ENCODE peak calls at places on chromosomes 13 and 19, in six cellular contexts. Z is tibial nerve, A is neural crest cell, T is colonic mucosa, K is psoas muscle, X is fibroblast of lung. E is an unnamed sample.

GRCh38 chr19:16118489-16119033 is 6.9 kb downstream of the RAB8A start:
- DNase-seq in Z (no peak), A (no peak), T (no peak), K (peak), X (no peak), E (no peak)

GRCh38 chr19:31268751-31269150 is 80.5 kb downstream of the TSHZ3 start:
- DNase-seq in Z (no peak), A (no peak), T (no peak), K (no peak), X (no peak), E (no peak)

GRCh38 chr13:31978021-31978420 is 53.6 kb upstream of the FRY start:
- DNase-seq in Z (no peak), A (no peak), T (no peak), K (no peak), X (no peak), E (no peak)

GRCh38 chr13:32537580-32538233 is 888 bp downstream of the N4BP2L2 start:
- DNase-seq in Z (peak), A (peak), T (peak), K (peak), X (peak), E (peak)

GRCh38 chr19:5608271-5608666 is 14.3 kb downstream of the SAFB2 start:
- DNase-seq in Z (no peak), A (no peak), T (no peak), K (no peak), X (no peak), E (no peak)

GRCh38 chr19:11064831-11065303 is 24.4 kb upstream of the LDLR start:
- DNase-seq in Z (no peak), A (no peak), T (no peak), K (no peak), X (peak), E (no peak)

GRCh38 chr19:44855606-44856005 is 9.5 kb downstream of the NECTIN2 start:
- DNase-seq in Z (no peak), A (no peak), T (no peak), K (no peak), X (no peak), E (no peak)

GRCh38 chr13:34764246-34764645 is 177.8 kb upstream of the NBEA start:
- DNase-seq in Z (no peak), A (no peak), T (no peak), K (no peak), X (no peak), E (no peak)

GRCh38 chr13:107867701-107868661 is 347.4 kb downstream of the LIG4 start:
- DNase-seq in Z (no peak), A (peak), T (no peak), K (no peak), X (peak), E (no peak)
- TF ChIP-seq CTCF in Z (no peak), A (peak), T (no peak), K (no peak), X (peak), E (no peak)

GRCh38 chr19:1111641-1112253 is 8.0 kb downstream of the GPX4 start:
- DNase-seq in Z (no peak), A (no peak), T (no peak), K (no peak), X (no peak), E (no peak)

GRCh38 chr19:1113986-1114483 is 10.2 kb downstream of the GPX4 start:
- DNase-seq in Z (no peak), A (no peak), T (no peak), K (no peak), X (no peak), E (no peak)

GRCh38 chr19:1113278-1113985 is 9.6 kb downstream of the GPX4 start:
- DNase-seq in Z (peak), A (peak), T (peak), K (peak), X (peak), E (peak)

GRCh38 chr19:1110809-1111640 is 7.2 kb downstream of the GPX4 start:
- DNase-seq in Z (no peak), A (no peak), T (no peak), K (no peak), X (no peak), E (no peak)

DNA sequence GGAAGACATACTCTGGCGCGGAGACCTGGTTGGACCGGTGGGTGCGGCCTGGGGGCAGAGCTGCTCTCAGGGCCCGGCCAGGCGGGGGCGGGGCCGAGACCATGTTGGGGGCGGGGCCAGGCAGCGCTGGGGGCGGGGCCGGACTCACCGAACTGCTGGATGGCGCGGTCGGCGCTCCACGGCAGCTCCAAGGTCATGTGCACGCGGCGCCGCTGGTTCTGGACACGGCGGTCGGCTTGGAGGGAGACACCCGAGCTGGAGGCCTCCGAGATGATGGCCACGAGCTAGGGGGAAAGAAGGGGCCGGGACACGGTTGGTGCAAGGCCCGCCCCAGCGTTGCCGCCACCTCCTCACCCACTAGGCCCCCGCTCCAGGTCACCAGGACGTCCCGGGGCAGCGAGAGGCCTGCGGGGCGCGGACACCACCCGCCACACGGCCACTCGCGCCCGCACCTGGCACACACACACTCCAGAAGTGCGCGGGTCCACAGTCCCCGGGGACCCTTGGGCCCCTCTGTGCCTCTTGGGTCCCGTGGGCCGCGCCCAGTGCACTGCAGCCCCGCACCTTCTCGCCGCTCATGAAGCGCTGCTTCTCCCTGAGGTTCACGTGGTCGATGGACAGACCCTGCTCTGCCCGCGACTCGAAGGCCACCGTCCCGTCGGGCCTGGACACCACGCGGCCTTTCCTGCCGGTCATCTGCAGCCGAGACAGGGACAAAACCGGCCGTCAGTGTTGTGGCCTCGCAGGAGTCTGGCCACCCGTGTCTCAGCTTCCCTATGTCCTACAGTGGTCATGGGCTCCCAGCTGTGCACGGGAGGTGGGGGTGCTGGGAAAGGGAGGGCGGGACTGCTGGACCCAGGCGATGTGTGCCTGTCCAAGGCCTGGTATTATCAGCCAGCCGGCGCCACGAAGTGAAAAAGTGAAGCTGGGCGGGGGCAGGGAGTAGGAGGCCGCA is 8.7 kb downstream of the GPX4 start:
- DNase-seq in Z (peak), A (no peak), T (peak), K (peak), X (no peak), E (peak)
- TF ChIP-seq CTCF in Z (no peak), A (no peak), T (no peak), K (no peak), X (no peak), E (no peak)

DNA sequence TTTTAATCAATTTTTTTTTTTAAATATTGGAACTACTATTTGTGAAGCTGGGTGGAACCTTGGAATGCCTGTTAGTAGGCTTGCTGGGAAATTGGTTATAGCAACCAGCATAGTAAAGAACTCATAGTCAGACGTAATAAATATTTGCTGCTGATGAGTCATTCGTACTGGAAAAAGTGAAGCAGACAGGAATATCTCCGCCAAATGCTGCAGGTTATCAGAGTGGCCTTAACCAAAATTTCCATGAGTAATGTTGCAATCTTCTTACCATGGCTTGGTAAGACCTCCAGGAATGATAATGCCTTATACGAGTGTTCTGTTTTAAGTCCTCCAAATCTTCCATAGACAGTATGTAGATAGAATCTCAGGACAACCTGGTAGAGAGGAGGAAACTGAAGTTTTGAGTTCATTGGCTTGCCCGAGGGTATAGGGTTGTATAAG is 34.2 kb downstream of the MBNL2 start:
- DNase-seq in Z (no peak), A (no peak), T (no peak), K (no peak), X (peak), E (no peak)
- TF ChIP-seq CTCF in Z (no peak), A (no peak), T (no peak), K (no peak), X (no peak), E (no peak)

GRCh38 chr13:30705672-30706071 is 29.7 kb upstream of the ALOX5AP start:
- DNase-seq in Z (no peak), A (no peak), T (no peak), K (no peak), X (no peak), E (no peak)

GRCh38 chr13:30698488-30699005 is 36.8 kb upstream of the ALOX5AP start:
- DNase-seq in Z (no peak), A (no peak), T (no peak), K (no peak), X (no peak), E (no peak)

GRCh38 chr13:30700364-30700763 is 35.0 kb upstream of the ALOX5AP start:
- DNase-seq in Z (no peak), A (no peak), T (no peak), K (no peak), X (no peak), E (no peak)

GRCh38 chr13:30704596-30704995 is 30.7 kb upstream of the ALOX5AP start:
- DNase-seq in Z (no peak), A (no peak), T (no peak), K (no peak), X (no peak), E (no peak)

DNA sequence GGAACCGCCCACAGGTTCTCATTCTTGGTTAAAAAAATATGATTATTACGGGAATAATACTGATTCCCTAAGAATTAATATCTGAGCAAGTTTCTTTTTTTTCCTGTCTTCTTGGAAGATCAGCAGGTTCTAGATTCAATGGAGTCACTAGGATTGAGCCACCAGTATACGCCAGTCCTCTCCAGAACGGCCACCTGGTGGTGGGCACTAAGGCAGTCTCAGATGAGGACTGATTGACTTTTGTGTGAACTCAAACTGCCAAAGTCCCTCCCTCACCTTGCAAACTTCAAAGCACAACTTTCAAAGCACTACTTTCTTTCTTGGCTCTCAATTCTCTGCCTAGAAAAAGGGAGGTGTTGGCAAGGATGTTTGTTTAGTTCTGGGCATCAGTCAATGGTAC is 33.3 kb upstream of the ALOX5AP start:
- DNase-seq in Z (no peak), A (no peak), T (no peak), K (no peak), X (no peak), E (no peak)
- TF ChIP-seq CTCF in Z (no peak), A (no peak), T (no peak), K (no peak), X (no peak), E (no peak)

GRCh38 chr13:37685206-37685605 is 86.6 kb upstream of the POSTN start:
- DNase-seq in Z (no peak), A (no peak), T (no peak), K (no peak), X (no peak), E (no peak)

GRCh38 chr13:37681295-37682032 is 82.9 kb upstream of the POSTN start:
- DNase-seq in Z (peak), A (no peak), T (no peak), K (no peak), X (peak), E (no peak)

GRCh38 chr13:37682496-37682895 is 83.9 kb upstream of the POSTN start:
- DNase-seq in Z (no peak), A (no peak), T (no peak), K (no peak), X (no peak), E (no peak)

GRCh38 chr13:37690361-37690760 is 91.8 kb upstream of the POSTN start:
- DNase-seq in Z (no peak), A (no peak), T (no peak), K (no peak), X (peak), E (no peak)

DNA sequence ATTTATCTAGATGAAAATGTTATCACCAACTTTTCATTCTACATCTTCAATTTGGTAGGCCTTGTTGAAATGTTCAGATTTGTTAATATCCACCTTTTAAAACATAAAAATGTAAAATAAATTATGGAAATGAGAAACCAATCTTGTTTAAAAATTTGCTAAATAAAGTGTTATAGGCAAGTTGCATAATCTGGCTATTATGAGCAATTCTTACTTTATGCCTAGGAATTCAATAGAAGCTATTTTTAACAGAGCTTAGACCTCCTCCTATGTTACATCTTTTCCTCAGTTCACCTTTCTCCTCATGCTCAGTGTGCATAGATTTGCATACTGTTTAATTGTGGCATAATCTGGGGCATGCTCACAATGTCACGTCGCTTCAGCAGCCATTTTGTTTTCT is 87.9 kb upstream of the POSTN start:
- DNase-seq in Z (no peak), A (no peak), T (no peak), K (no peak), X (no peak), E (no peak)
- TF ChIP-seq CTCF in Z (no peak), A (no peak), T (no peak), K (no peak), X (no peak), E (no peak)